ENCODE peak calls at places on chromosomes 3 and 15, in nine cellular contexts. Q is bronchial epithelial cell; I is ovary; W is GM12865; L is mucosa of descending colon; E is GM23248; F is fibroblast of villous mesenchyme; Z is CD8-positive, alpha-beta memory T cell; U is Peyer's patch. K is an unnamed sample.
A peak's percentile ranks its signal among the peaks of the same experiment; 100 is the strongest.

GRCh38 chr3:153901152-153901551 is 220.0 kb upstream of the ARHGEF26 start:
- DNase-seq in U (no peak), L (no peak), W (no peak), I (no peak), Z (no peak), F (no peak), Q (no peak), E (peak; percentile 46), K (peak; percentile 9)

GRCh38 chr3:128701342-128702212 is 24.4 kb upstream of the RAB7A start:
- DNase-seq in I (no peak), E (no peak), L (no peak), Z (no peak), Q (no peak), W (no peak), F (no peak), U (no peak), K (no peak)

GRCh38 chr15:49624046-49624445 is 3.2 kb downstream of the DTWD1 start:
- DNase-seq in E (peak; percentile 79), I (no peak), Q (no peak), W (no peak), L (no peak), Z (no peak), F (peak; percentile 54), U (no peak), K (peak; percentile 67)

GRCh38 chr15:92097473-92098178 is 244.1 kb downstream of the SLCO3A1 start:
- DNase-seq in U (peak; percentile 58), Z (peak; percentile 22), Q (peak; percentile 51), F (peak; percentile 43), W (peak; percentile 69), I (no peak), L (peak; percentile 54), E (peak; percentile 77), K (peak; percentile 61)

GRCh38 chr3:69328903-69329302 is 57.0 kb downstream of the FRMD4B start:
- DNase-seq in U (no peak), Z (no peak), Q (no peak), L (no peak), E (no peak), F (no peak), I (no peak), W (no peak), K (no peak)

GRCh38 chr15:73108676-73109075 is 56.4 kb downstream of the NEO1 start:
- DNase-seq in E (no peak), W (no peak), L (no peak), Z (no peak), I (no peak), F (no peak), U (no peak), Q (no peak), K (no peak)

GRCh38 chr3:78258798-78259197 is 1218.9 kb downstream of the ROBO2 start:
- DNase-seq in U (no peak), L (no peak), Q (peak; percentile 46), F (peak; percentile 84), I (no peak), E (peak; percentile 79), Z (no peak), W (no peak), K (peak; percentile 71)

GRCh38 chr15:57060799-57061198 is 142.4 kb downstream of the TCF12 start:
- DNase-seq in U (no peak), Z (no peak), E (peak; percentile 91), W (no peak), F (no peak), L (no peak), I (no peak), Q (peak; percentile 81), K (peak; percentile 82)

GRCh38 chr3:16048435-16049318 is 125.8 kb upstream of the GALNT15 start:
- DNase-seq in L (no peak), E (peak; percentile 86), I (no peak), U (no peak), W (peak; percentile 77), F (peak; percentile 86), Q (peak; percentile 60), Z (peak; percentile 34), K (peak; percentile 88)

GRCh38 chr15:80878242-80878866 is 99.2 kb downstream of the CEMIP start:
- DNase-seq in F (peak; percentile 62), W (no peak), L (no peak), U (no peak), E (no peak), Z (no peak), I (no peak), Q (no peak), K (no peak)

GRCh38 chr15:85044251-85044853 is 62.7 kb downstream of the PDE8A start:
- DNase-seq in E (peak; percentile 83), Q (peak; percentile 66), W (peak; percentile 73), L (no peak), F (peak; percentile 82), Z (peak; percentile 18), U (no peak), I (peak; percentile 60), K (peak; percentile 51)

GRCh38 chr3:112775011-112775742 is 71.5 kb downstream of the CD200R1L start:
- DNase-seq in Q (no peak), W (no peak), I (no peak), U (no peak), E (peak; percentile 89), Z (no peak), F (peak; percentile 51), L (no peak), K (peak; percentile 83)

GRCh38 chr15:33534642-33535041 is 223.9 kb downstream of the RYR3 start:
- DNase-seq in Z (no peak), U (no peak), E (no peak), L (no peak), I (no peak), Q (no peak), F (no peak), W (no peak), K (no peak)

GRCh38 chr3:103052236-103052830 is 617.5 kb downstream of the ZPLD1 start:
- DNase-seq in L (peak; percentile 42), E (peak; percentile 11), U (peak; percentile 51), I (no peak), F (no peak), Q (peak; percentile 2), W (no peak), Z (no peak), K (no peak)

GRCh38 chr15:40510201-40510600 is 39.4 kb downstream of the CHST14 start:
- DNase-seq in U (no peak), I (no peak), E (peak; percentile 18), L (no peak), Z (no peak), W (no peak), F (no peak), Q (no peak), K (no peak)

GRCh38 chr3:10693457-10693856 is 122.6 kb upstream of the SLC6A11 start:
- DNase-seq in Z (no peak), I (no peak), W (peak; percentile 5), Q (peak; percentile 8), L (no peak), U (no peak), F (no peak), E (no peak), K (no peak)

GRCh38 chr3:10695595-10696285 is 120.3 kb upstream of the SLC6A11 start:
- DNase-seq in E (no peak), Z (no peak), W (no peak), L (no peak), Q (no peak), I (no peak), U (no peak), F (no peak), K (no peak)

GRCh38 chr3:10692039-10692438 is 124.0 kb upstream of the SLC6A11 start:
- DNase-seq in L (no peak), U (no peak), I (no peak), Q (no peak), W (no peak), F (no peak), Z (no peak), E (no peak), K (no peak)

GRCh38 chr3:10697918-10698317 is 118.1 kb upstream of the SLC6A11 start:
- DNase-seq in F (no peak), Z (no peak), E (no peak), L (no peak), Q (peak; percentile 38), W (no peak), U (no peak), I (no peak), K (no peak)

GRCh38 chr3:10694194-10694593 is 121.8 kb upstream of the SLC6A11 start:
- DNase-seq in U (no peak), F (no peak), Z (no peak), W (no peak), I (no peak), L (no peak), E (no peak), Q (no peak), K (no peak)
- H3K4me3 ChIP-seq in U (no peak overlapping the region), F (no peak overlapping the region), Z (no peak overlapping the region), W (no peak overlapping the region), I (no peak overlapping the region), L (no peak overlapping the region), E (no peak overlapping the region), Q (no peak overlapping the region), K (no peak overlapping the region)

GRCh38 chr15:74316116-74316515 is 51.3 kb downstream of the CYP11A1 start:
- DNase-seq in I (no peak), Q (no peak), U (no peak), F (no peak), W (no peak), L (no peak), Z (no peak), E (no peak), K (no peak)

GRCh38 chr15:74313889-74314288 is 53.6 kb downstream of the CYP11A1 start:
- DNase-seq in I (no peak), E (no peak), Z (no peak), U (no peak), F (no peak), W (no peak), Q (no peak), L (no peak), K (no peak)

GRCh38 chr15:74314897-74315438 is 52.5 kb downstream of the CYP11A1 start:
- DNase-seq in L (no peak), E (no peak), Q (no peak), I (no peak), U (no peak), F (no peak), Z (peak; percentile 56), W (no peak), K (no peak)

GRCh38 chr15:74317820-74318375 is 49.5 kb downstream of the CYP11A1 start:
- DNase-seq in L (peak; percentile 49), I (peak; percentile 90), F (peak; percentile 90), W (no peak), Q (no peak), Z (no peak), U (peak; percentile 57), E (peak; percentile 94), K (peak; percentile 96)

GRCh38 chr15:74315626-74316025 is 51.8 kb downstream of the CYP11A1 start:
- DNase-seq in Z (no peak), E (no peak), F (no peak), I (no peak), W (peak; percentile 86), Q (no peak), L (no peak), U (no peak), K (no peak)
- H3K4me3 ChIP-seq in Z (no peak overlapping the region), E (no peak overlapping the region), F (no peak overlapping the region), I (no peak overlapping the region), W (peak overlapping the region; percentile 14), Q (no peak overlapping the region), L (no peak overlapping the region), U (no peak overlapping the region), K (no peak overlapping the region)

GRCh38 chr15:93232840-93233239 is 143.8 kb upstream of the RGMA start:
- DNase-seq in F (no peak), L (no peak), E (no peak), U (no peak), Q (no peak), Z (no peak), I (no peak), W (no peak), K (no peak)
- H3K4me3 ChIP-seq in F (no peak overlapping the region), L (no peak overlapping the region), E (no peak overlapping the region), U (no peak overlapping the region), Q (no peak overlapping the region), Z (no peak overlapping the region), I (no peak overlapping the region), W (no peak overlapping the region), K (no peak overlapping the region)

GRCh38 chr3:48655063-48655462 is 7.6 kb downstream of the CELSR3 start:
- DNase-seq in E (no peak), Z (no peak), L (no peak), W (no peak), I (no peak), U (no peak), F (no peak), Q (no peak), K (no peak)
- H3K4me3 ChIP-seq in E (no peak overlapping the region), Z (no peak overlapping the region), L (no peak overlapping the region), W (peak overlapping the region; percentile 64), I (no peak overlapping the region), U (no peak overlapping the region), F (no peak overlapping the region), Q (no peak overlapping the region), K (no peak overlapping the region)

K was measured in foreskin fibroblast.